ENCODE peak calls at places on chromosome 17, in nine cellular contexts. F is cardiac muscle cell, R is breast epithelium, L is left ventricle myocardium inferior, G is stomach, S is fibroblast of lung, U is GM23248, A is WERI-Rb-1, C is esophagus squamous epithelium. O is an unnamed sample.

GRCh38 chr17:44922746-44923470 is 7.6 kb upstream of the GFAP start:
- DNase-seq in F (no peak), R (peak), L (no peak), G (no peak), S (no peak), U (no peak), A (no peak), C (no peak), O (no peak)

GRCh38 chr17:58314706-58315015 is 13.9 kb downstream of the TSPOAP1 start:
- DNase-seq in F (no peak), R (no peak), L (no peak), G (peak), S (no peak), U (no peak), A (no peak), C (no peak), O (no peak)

GRCh38 chr17:73423159-73423715 is 111.4 kb upstream of the CDC42EP4 start:
- DNase-seq in F (no peak), R (no peak), L (no peak), G (no peak), S (no peak), U (no peak), A (no peak), C (no peak), O (no peak)

GRCh38 chr17:72520665-72521303 is 400.0 kb downstream of the SOX9 start:
- DNase-seq in F (no peak), R (no peak), L (no peak), G (no peak), S (no peak), U (no peak), A (no peak), C (no peak), O (no peak)

GRCh38 chr17:57853695-57854094 is 3.9 kb upstream of the MRPS23 start:
- DNase-seq in F (no peak), R (peak), L (peak), G (peak), S (no peak), U (no peak), A (peak), C (no peak), O (no peak)

GRCh38 chr17:50298018-50298417 is 23.8 kb downstream of the TMEM92 start:
- DNase-seq in F (no peak), R (no peak), L (no peak), G (no peak), S (no peak), U (no peak), A (no peak), C (no peak), O (no peak)

GRCh38 chr17:8019665-8020064 is 17.2 kb downstream of the GUCY2D start:
- DNase-seq in F (no peak), R (no peak), L (no peak), G (peak), S (peak), U (peak), A (no peak), C (no peak), O (no peak)

GRCh38 chr17:19361326-19361725 is 1.2 kb downstream of the B9D1 start:
- DNase-seq in F (no peak), R (no peak), L (no peak), G (no peak), S (no peak), U (no peak), A (no peak), C (no peak), O (no peak)

GRCh38 chr17:3636154-3636907 is at the start of the genes CTNS and SHPK:
- DNase-seq in F (peak), R (peak), L (peak), G (peak), S (peak), U (peak), A (peak), C (peak), O (no peak)

GRCh38 chr17:3635474-3636153 is 436 bp downstream of the SHPK start:
- DNase-seq in F (no peak), R (no peak), L (no peak), G (no peak), S (no peak), U (peak), A (peak), C (no peak), O (no peak)

GRCh38 chr17:3639981-3640596 is 3.5 kb downstream of the CTNS start:
- DNase-seq in F (peak), R (no peak), L (no peak), G (peak), S (peak), U (no peak), A (peak), C (no peak), O (no peak)

GRCh38 chr17:3641014-3641413 is 4.5 kb downstream of the CTNS start:
- DNase-seq in F (no peak), R (no peak), L (no peak), G (no peak), S (no peak), U (no peak), A (no peak), C (no peak), O (no peak)

GRCh38 chr17:3636908-3637373 is 381 bp downstream of the CTNS start:
- DNase-seq in F (no peak), R (no peak), L (no peak), G (no peak), S (no peak), U (peak), A (no peak), C (no peak), O (no peak)
- H3K27ac ChIP-seq in F (peak), R (peak), L (peak), G (peak), S (peak), U (peak), A (peak), C (peak), O (no peak)

GRCh38 chr17:21001111-21001812 is 41.5 kb downstream of the USP22 start:
- DNase-seq in F (no peak), R (no peak), L (no peak), G (no peak), S (no peak), U (peak), A (no peak), C (no peak), O (no peak)

GRCh38 chr17:21002309-21003006 is 40.4 kb downstream of the USP22 start:
- DNase-seq in F (no peak), R (no peak), L (no peak), G (no peak), S (no peak), U (no peak), A (no peak), C (no peak), O (no peak)

GRCh38 chr17:21003007-21003621 is 39.7 kb downstream of the USP22 start:
- DNase-seq in F (no peak), R (no peak), L (no peak), G (no peak), S (no peak), U (no peak), A (no peak), C (no peak), O (no peak)

GRCh38 chr17:20999841-21000532 is 42.8 kb downstream of the USP22 start:
- DNase-seq in F (no peak), R (no peak), L (no peak), G (no peak), S (no peak), U (no peak), A (no peak), C (no peak), O (no peak)

GRCh38 chr17:21001813-21002221 is 41.0 kb downstream of the USP22 start:
- DNase-seq in F (no peak), R (no peak), L (no peak), G (no peak), S (no peak), U (peak), A (no peak), C (no peak), O (no peak)
- H3K27ac ChIP-seq in F (peak), R (peak), L (peak), G (no peak), S (no peak), U (peak), A (no peak), C (no peak), O (peak)

GRCh38 chr17:2211661-2212327 is 91.8 kb downstream of the SMG6 start:
- DNase-seq in F (no peak), R (no peak), L (no peak), G (no peak), S (no peak), U (peak), A (no peak), C (no peak), O (no peak)
- H3K27ac ChIP-seq in F (peak), R (peak), L (peak), G (peak), S (peak), U (peak), A (no peak), C (peak), O (no peak)

GRCh38 chr17:40981115-40981514 is 3.0 kb downstream of the KRT40 start:
- DNase-seq in F (no peak), R (no peak), L (no peak), G (no peak), S (no peak), U (no peak), A (no peak), C (no peak), O (no peak)
- H3K27ac ChIP-seq in F (peak), R (peak), L (no peak), G (no peak), S (no peak), U (no peak), A (peak), C (no peak), O (no peak)

GRCh38 chr17:75093543-75094158 is 5.9 kb downstream of the SLC16A5 start:
- DNase-seq in F (no peak), R (peak), L (no peak), G (peak), S (no peak), U (no peak), A (no peak), C (no peak), O (no peak)
- H3K27ac ChIP-seq in F (no peak), R (peak), L (no peak), G (peak), S (no peak), U (no peak), A (no peak), C (peak), O (peak)

GRCh38 chr17:81923302-81924260 is 4.0 kb downstream of the MAFG start:
- DNase-seq in F (peak), R (no peak), L (peak), G (peak), S (peak), U (peak), A (peak), C (no peak), O (no peak)
- H3K27ac ChIP-seq in F (peak), R (peak), L (peak), G (peak), S (peak), U (peak), A (peak), C (peak), O (peak)

DNA sequence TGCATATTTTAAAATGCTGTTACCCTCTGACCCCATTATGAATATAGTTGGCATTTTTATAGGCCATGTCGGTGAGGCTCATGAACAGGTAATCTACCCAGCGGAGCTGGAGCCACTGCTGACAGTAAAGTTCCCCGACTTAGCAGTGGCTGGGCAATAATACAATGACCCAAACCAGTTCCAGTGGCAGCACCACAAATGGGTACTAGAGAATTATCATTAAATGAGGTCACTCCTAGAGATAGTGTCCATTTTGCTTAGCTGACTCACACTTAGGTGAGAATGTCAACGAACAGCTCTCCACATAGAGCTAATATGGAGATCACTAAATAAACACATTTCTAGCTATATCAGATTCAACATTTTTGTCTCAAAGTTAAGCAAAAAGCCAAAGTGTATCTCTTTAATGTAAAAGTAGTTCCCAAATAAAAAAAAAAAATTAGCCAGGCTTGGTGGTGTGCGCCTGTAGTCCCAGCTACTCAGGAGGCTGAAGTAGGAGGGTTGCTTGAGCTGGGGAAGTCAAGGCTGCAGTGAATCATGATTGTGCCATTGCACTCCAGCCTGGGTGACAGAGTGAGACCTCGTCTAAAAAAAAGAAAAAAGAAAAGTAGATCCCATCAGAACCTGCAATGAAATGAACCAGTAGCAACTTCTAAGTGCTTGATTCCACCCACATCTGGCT is 7.4 kb downstream of the MYO1D start:
- DNase-seq in F (no peak), R (no peak), L (no peak), G (no peak), S (no peak), U (peak), A (no peak), C (no peak), O (no peak)
- H3K27ac ChIP-seq in F (peak), R (peak), L (peak), G (peak), S (no peak), U (peak), A (no peak), C (peak), O (no peak)